ENCODE peak calls at places on chromosome 15, in four cellular contexts. P, T, C and U are unnamed samples.

GRCh38 chr15:64224508-64224907 is 61.7 kb upstream of the PPIB start:
- DNase-seq in P (no peak), T (no peak), C (no peak), U (peak)

GRCh38 chr15:63027646-63028045 is 14.9 kb upstream of the TPM1 start:
- DNase-seq in P (no peak), T (no peak), C (no peak), U (no peak)

GRCh38 chr15:86623236-86623635 is 543.6 kb downstream of the AGBL1 start:
- DNase-seq in P (no peak), T (no peak), C (no peak), U (no peak)

GRCh38 chr15:41987246-41987924 is 15.0 kb upstream of the EHD4 start:
- DNase-seq in P (no peak), T (no peak), C (no peak), U (no peak)

GRCh38 chr15:42605281-42605744 is 29.9 kb downstream of the STARD9 start:
- DNase-seq in P (peak), T (no peak), C (no peak), U (no peak)

GRCh38 chr15:61327019-61327631 is 98.0 kb upstream of the RORA start:
- DNase-seq in P (no peak), T (peak), C (no peak), U (no peak)

GRCh38 chr15:42695527-42696071 is 41.3 kb downstream of the CDAN1 start:
- DNase-seq in P (no peak), T (no peak), C (peak), U (no peak)

GRCh38 chr15:70427531-70428120 is 329.9 kb upstream of the TLE3 start:
- DNase-seq in P (no peak), T (peak), C (no peak), U (peak)

GRCh38 chr15:98155356-98155755 is 194.9 kb downstream of the ARRDC4 start:
- DNase-seq in P (no peak), T (peak), C (no peak), U (peak)

GRCh38 chr15:47184003-47184404 is 533.3 kb upstream of the SEMA6D start:
- DNase-seq in P (peak), T (peak), C (peak), U (no peak)

GRCh38 chr15:52230073-52230472 is 38.9 kb upstream of the GNB5 start:
- DNase-seq in P (no peak), T (no peak), C (no peak), U (no peak)

GRCh38 chr15:80948651-80949292 is 40.8 kb downstream of the MESD start:
- DNase-seq in P (no peak), T (no peak), C (no peak), U (no peak)

GRCh38 chr15:23073890-23074631 is 34.7 kb upstream of the TUBGCP5 start:
- DNase-seq in P (no peak), T (no peak), C (peak), U (peak)

GRCh38 chr15:85500060-85500708 is 119.8 kb downstream of the AKAP13 start:
- DNase-seq in P (no peak), T (no peak), C (no peak), U (no peak)

GRCh38 chr15:95561463-95561862 is 769.0 kb upstream of the NR2F2 start:
- DNase-seq in P (no peak), T (no peak), C (no peak), U (no peak)

GRCh38 chr15:64623347-64624024 is 151.9 kb downstream of the RBPMS2 start:
- DNase-seq in P (peak), T (no peak), C (no peak), U (no peak)

GRCh38 chr15:71654714-71655174 is 155.6 kb upstream of the NR2E3 start:
- DNase-seq in P (no peak), T (peak), C (no peak), U (peak)

GRCh38 chr15:77457619-77458265 is 37.1 kb downstream of the HMG20A start:
- DNase-seq in P (no peak), T (peak), C (no peak), U (no peak)

GRCh38 chr15:77456746-77457618 is 36.3 kb downstream of the HMG20A start:
- DNase-seq in P (no peak), T (no peak), C (no peak), U (no peak)

GRCh38 chr15:77454956-77455355 is 34.3 kb downstream of the HMG20A start:
- DNase-seq in P (no peak), T (no peak), C (no peak), U (no peak)

GRCh38 chr15:77455696-77456293 is 35.1 kb downstream of the HMG20A start:
- DNase-seq in P (no peak), T (no peak), C (no peak), U (peak)

GRCh38 chr15:77454265-77454664 is 33.6 kb downstream of the HMG20A start:
- DNase-seq in P (no peak), T (no peak), C (no peak), U (no peak)
- TF ChIP-seq CTCF in P (no peak), T (no peak), C (no peak), U (no peak)

DNA sequence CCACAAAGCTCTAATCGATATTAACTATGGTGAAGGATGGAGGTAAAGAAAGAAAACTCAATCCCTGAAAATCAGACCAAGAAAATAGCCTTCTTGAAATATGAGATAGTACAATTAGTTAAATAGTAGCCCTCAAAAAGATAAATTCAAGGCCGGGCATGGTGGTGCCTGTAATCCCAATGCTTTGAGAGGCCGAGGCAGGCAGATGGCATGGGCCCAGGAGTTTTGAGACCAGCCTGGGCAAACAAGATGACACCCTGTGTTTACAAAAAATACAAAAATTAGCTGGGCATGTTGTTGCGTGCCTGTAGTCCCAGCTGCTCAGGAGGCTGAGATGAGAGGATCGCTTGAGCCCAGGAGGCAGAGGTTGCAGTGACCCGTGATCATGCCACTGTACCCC is 31.6 kb upstream of the CEP152 start:
- DNase-seq in P (no peak), T (no peak), C (no peak), U (no peak)
- TF ChIP-seq CTCF in P (no peak), T (no peak), C (no peak), U (no peak)

GRCh38 chr15:38853608-38854007 is 289.0 kb upstream of the RASGRP1 start:
- DNase-seq in P (peak), T (peak), C (no peak), U (peak)
- TF ChIP-seq CTCF in P (no peak), T (peak), C (peak), U (peak)

GRCh38 chr15:100856847-100857246 is 22.8 kb upstream of the ALDH1A3 start:
- DNase-seq in P (no peak), T (no peak), C (no peak), U (no peak)

GRCh38 chr15:100852630-100853029 is 27.0 kb upstream of the ALDH1A3 start:
- DNase-seq in P (no peak), T (no peak), C (no peak), U (no peak)

GRCh38 chr15:100858294-100858693 is 21.3 kb upstream of the ALDH1A3 start:
- DNase-seq in P (no peak), T (no peak), C (no peak), U (no peak)

GRCh38 chr15:100849021-100849831 is 30.4 kb upstream of the ALDH1A3 start:
- DNase-seq in P (peak), T (peak), C (peak), U (no peak)

GRCh38 chr15:100853676-100854440 is 25.8 kb upstream of the ALDH1A3 start:
- DNase-seq in P (no peak), T (no peak), C (no peak), U (no peak)
- TF ChIP-seq CTCF in P (no peak), T (no peak), C (no peak), U (no peak)

DNA sequence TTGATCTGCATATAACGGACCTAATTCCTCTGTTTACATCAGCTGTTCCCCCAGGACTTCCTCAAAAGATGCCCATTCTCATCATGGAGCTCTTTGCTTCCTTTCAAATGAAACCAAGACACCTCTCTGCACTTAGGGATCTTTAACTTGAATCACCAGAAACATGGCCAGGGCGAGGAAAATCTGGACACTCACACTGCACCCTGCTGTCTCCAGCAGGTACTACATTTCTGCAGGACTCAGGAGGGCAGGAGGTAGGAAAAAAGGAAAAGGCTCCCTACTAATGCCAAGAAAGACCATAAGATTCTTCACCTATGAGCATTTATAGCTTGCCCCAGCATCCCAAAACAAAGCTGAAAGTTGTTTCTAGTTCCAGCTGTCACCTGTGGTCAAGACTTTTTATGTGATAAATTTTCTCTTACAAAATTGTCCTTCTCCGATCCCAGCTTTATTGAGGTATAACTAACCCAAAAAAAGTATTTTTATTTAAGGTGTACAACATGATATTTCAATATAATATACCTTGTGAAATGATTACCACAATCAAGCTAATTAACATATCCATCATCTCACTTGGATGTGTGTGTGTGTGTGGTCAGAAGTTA is 87.3 kb upstream of the C15orf61 start:
- DNase-seq in P (peak), T (peak), C (no peak), U (peak)
- TF ChIP-seq CTCF in P (peak), T (peak), C (peak), U (peak)

GRCh38 chr15:57364282-57365007 is 11.9 kb upstream of the CGNL1 start:
- DNase-seq in P (no peak), T (no peak), C (no peak), U (no peak)
- TF ChIP-seq CTCF in P (no peak), T (no peak), C (peak), U (no peak)

GRCh38 chr15:56295433-56295832 is 51.8 kb upstream of the RFX7 start:
- DNase-seq in P (no peak), T (no peak), C (no peak), U (peak)
- TF ChIP-seq CTCF in P (no peak), T (no peak), C (no peak), U (no peak)

DNA sequence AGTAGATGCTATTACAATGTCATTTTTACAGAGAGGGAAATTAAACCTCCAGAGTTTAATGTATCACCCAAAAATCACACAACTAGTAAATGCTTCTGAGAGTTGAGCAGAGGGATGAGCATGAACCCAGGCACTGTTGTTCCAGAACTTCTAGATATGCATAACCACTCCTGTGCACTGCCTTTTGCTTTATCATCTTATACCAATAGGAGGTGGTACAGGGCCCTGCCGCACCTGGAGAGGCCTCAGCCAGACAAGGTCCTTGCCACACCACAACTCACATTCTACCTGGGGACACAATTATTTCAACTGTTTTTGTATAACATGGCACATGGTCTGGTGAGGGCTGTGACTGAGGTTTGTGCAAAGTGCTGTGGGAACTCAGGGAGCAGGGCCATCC is 78.5 kb upstream of the NTRK3 start:
- DNase-seq in P (no peak), T (no peak), C (no peak), U (no peak)
- TF ChIP-seq CTCF in P (no peak), T (no peak), C (no peak), U (no peak)